ENCODE peak calls at places on chromosomes 11 and 22, in four cellular contexts. One of them, this sample, is unnamed.
A peak's percentile ranks its signal among the peaks of the same experiment; 100 is the strongest.

GRCh38 chr11:43866969-43867368 is 13.7 kb upstream of the ALKBH3 start:
- DNase-seq in tibial nerve: no peak
- DNase-seq in endothelial cell of umbilical vein: no peak
- DNase-seq in esophagus squamous epithelium: no peak
- DNase-seq in this sample: no peak

GRCh38 chr22:33666661-33667619 is 253.3 kb downstream of the LARGE1 start:
- DNase-seq in tibial nerve: no peak
- DNase-seq in endothelial cell of umbilical vein: no peak
- DNase-seq in esophagus squamous epithelium: no peak
- DNase-seq in this sample: no peak

GRCh38 chr11:87039371-87039770 is 1.6 kb downstream of the TMEM135 start:
- DNase-seq in tibial nerve: peak; percentile 15
- DNase-seq in endothelial cell of umbilical vein: peak; percentile 62
- DNase-seq in esophagus squamous epithelium: no peak
- DNase-seq in this sample: no peak

GRCh38 chr11:104581246-104581980 is 316.8 kb downstream of the CASP12 start:
- DNase-seq in tibial nerve: no peak
- DNase-seq in endothelial cell of umbilical vein: no peak
- DNase-seq in esophagus squamous epithelium: no peak
- DNase-seq in this sample: no peak

GRCh38 chr11:69474736-69475135 is 6.7 kb upstream of the LINC01488 start:
- DNase-seq in tibial nerve: no peak
- DNase-seq in endothelial cell of umbilical vein: no peak
- DNase-seq in esophagus squamous epithelium: no peak
- DNase-seq in this sample: no peak

GRCh38 chr22:27300661-27301285 is 500.8 kb downstream of the MN1 start:
- DNase-seq in tibial nerve: no peak
- DNase-seq in endothelial cell of umbilical vein: no peak
- DNase-seq in esophagus squamous epithelium: no peak
- DNase-seq in this sample: no peak

GRCh38 chr22:44698531-44699421 is 3.2 kb upstream of the PRR5 start:
- DNase-seq in tibial nerve: peak; percentile 66
- DNase-seq in endothelial cell of umbilical vein: no peak
- DNase-seq in esophagus squamous epithelium: no peak
- DNase-seq in this sample: no peak

GRCh38 chr11:9091044-9091936 is at the start of gene SCUBE2:
- DNase-seq in tibial nerve: no peak
- DNase-seq in endothelial cell of umbilical vein: no peak
- DNase-seq in esophagus squamous epithelium: no peak
- DNase-seq in this sample: no peak

GRCh38 chr11:105192115-105192514 is 52.5 kb upstream of the CARD18 start:
- DNase-seq in tibial nerve: no peak
- DNase-seq in endothelial cell of umbilical vein: no peak
- DNase-seq in esophagus squamous epithelium: no peak
- DNase-seq in this sample: no peak

GRCh38 chr11:83161610-83162199 is 4.8 kb downstream of the PCF11 start:
- DNase-seq in tibial nerve: no peak
- DNase-seq in endothelial cell of umbilical vein: no peak
- DNase-seq in esophagus squamous epithelium: no peak
- DNase-seq in this sample: no peak

GRCh38 chr11:18392434-18393321 is 1.7 kb upstream of the LDHA start:
- DNase-seq in tibial nerve: no peak
- DNase-seq in endothelial cell of umbilical vein: no peak
- DNase-seq in esophagus squamous epithelium: no peak
- DNase-seq in this sample: no peak

GRCh38 chr22:30459206-30460052 is 12.4 kb downstream of the SEC14L3 start:
- DNase-seq in tibial nerve: no peak
- DNase-seq in endothelial cell of umbilical vein: no peak
- DNase-seq in esophagus squamous epithelium: no peak
- DNase-seq in this sample: peak; percentile 51

GRCh38 chr11:73779084-73779902 is 8.4 kb upstream of the MRPL48 start:
- DNase-seq in tibial nerve: peak; percentile 95
- DNase-seq in endothelial cell of umbilical vein: peak; percentile 99
- DNase-seq in esophagus squamous epithelium: peak; percentile 90
- DNase-seq in this sample: peak; percentile 98
- TF ChIP-seq POLR2A in tibial nerve: peak; percentile 61
- TF ChIP-seq POLR2A in endothelial cell of umbilical vein: peak; percentile 94
- TF ChIP-seq POLR2A in esophagus squamous epithelium: no peak
- TF ChIP-seq POLR2A in this sample: peak; percentile 78

GRCh38 chr22:41417622-41418390 is 28.8 kb downstream of the TOB2 start:
- DNase-seq in tibial nerve: peak; percentile 67
- DNase-seq in endothelial cell of umbilical vein: peak; percentile 24
- DNase-seq in esophagus squamous epithelium: no peak
- DNase-seq in this sample: no peak
- TF ChIP-seq POLR2A in tibial nerve: peak; percentile 69
- TF ChIP-seq POLR2A in endothelial cell of umbilical vein: no peak
- TF ChIP-seq POLR2A in esophagus squamous epithelium: no peak
- TF ChIP-seq POLR2A in this sample: no peak

DNA sequence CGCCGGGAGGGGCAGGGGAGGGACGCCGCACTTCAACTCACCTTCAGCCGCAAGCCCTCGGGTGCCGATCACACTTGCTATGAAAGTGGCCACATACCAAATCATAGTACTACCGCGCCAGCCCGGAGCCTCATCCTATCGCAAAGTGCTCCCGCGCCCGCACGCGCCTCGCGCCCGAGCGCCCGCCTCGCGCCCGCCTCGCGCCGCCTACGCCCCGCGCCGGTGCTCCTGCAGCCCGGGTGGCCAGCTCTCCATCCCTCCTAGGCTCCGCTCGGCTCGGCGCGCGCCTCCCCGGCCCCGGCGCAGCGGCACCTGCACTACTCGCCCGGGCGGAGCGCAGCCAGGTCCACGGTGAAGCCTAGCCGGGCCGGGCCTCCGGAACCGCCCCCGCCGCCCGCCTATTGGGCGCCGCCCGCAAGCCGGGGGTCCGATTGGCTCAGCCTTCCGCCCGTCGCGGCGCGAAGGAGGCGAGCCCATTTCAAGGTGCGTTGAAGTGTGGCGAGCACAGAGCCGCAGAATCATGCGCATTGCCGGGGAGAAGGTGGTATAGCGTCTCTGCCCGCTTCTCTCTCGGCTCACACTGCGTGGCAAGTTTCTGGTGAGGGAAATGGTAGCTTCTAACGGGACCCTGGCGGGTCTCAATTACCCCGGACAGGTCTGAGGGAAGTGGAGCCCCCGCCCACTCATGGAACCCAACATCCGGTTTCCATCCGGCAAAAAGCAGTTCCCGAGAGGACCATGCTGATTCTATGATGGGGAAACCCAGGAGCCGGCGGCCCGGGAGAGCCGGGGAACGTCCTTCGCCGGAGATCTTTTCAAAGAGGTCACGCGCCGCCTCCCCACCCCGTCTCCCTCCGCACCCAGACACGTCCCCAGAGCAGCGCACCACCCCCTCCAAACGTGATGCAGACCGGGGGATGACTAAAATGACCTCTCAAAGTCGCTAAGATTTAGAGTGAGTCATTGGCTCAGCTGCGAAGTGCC is at the start of gene IGSF9B:
- DNase-seq in tibial nerve: peak; percentile 63
- DNase-seq in endothelial cell of umbilical vein: peak; percentile 73
- DNase-seq in esophagus squamous epithelium: no peak
- DNase-seq in this sample: peak; percentile 65
- TF ChIP-seq POLR2A in tibial nerve: peak; percentile 65
- TF ChIP-seq POLR2A in endothelial cell of umbilical vein: no peak
- TF ChIP-seq POLR2A in esophagus squamous epithelium: no peak
- TF ChIP-seq POLR2A in this sample: no peak

DNA sequence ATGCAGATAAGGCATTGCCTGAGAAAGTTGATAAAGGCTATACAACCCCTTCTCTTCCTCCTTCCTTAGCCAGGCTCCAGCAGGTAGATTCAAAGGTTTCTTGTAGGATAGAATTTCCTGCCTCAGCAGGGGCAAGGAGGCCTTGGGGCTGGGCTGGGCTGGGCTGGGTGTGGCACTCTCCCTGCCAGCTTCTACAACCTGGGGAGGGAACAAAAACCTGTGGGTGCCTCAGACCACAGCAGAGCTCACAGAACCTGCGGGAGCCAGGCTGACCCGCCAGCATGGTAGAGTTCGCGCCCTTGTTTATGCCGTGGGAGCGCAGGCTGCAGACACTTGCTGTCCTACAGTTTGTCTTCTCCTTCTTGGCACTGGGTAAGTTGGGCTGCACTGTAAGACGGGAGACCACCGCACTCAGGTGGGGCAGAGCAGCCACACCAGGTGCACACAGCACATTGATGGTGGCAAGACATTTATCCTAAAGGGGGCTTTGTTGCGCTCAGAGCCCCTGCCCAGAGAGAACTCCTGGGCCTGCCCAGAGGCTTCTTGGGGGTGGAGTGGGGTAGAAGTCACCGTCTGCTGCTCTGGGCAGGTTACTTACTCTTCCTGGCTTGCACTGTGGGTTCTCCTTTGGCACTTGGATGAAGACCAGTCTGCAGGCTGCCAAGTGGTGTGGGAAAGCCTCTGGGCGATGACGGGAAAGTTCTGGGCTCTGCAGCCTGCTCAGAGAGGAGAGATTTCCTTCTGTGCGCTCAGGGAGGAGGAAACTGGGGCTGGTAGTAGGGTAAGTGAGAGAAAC is at the start of gene MOGAT2:
- DNase-seq in tibial nerve: no peak
- DNase-seq in endothelial cell of umbilical vein: no peak
- DNase-seq in esophagus squamous epithelium: no peak
- DNase-seq in this sample: no peak
- TF ChIP-seq POLR2A in tibial nerve: no peak
- TF ChIP-seq POLR2A in endothelial cell of umbilical vein: no peak
- TF ChIP-seq POLR2A in esophagus squamous epithelium: no peak
- TF ChIP-seq POLR2A in this sample: no peak

GRCh38 chr11:2701898-2702434 is 2.2 kb upstream of the KCNQ1OT1 start:
- DNase-seq in tibial nerve: no peak
- DNase-seq in endothelial cell of umbilical vein: no peak
- DNase-seq in esophagus squamous epithelium: no peak
- DNase-seq in this sample: no peak

GRCh38 chr11:2701230-2701629 is 1.4 kb upstream of the KCNQ1OT1 start:
- DNase-seq in tibial nerve: no peak
- DNase-seq in endothelial cell of umbilical vein: no peak
- DNase-seq in esophagus squamous epithelium: no peak
- DNase-seq in this sample: no peak

GRCh38 chr11:2699185-2699530 is 636 bp downstream of the KCNQ1OT1 start:
- DNase-seq in tibial nerve: no peak
- DNase-seq in endothelial cell of umbilical vein: peak; percentile 26
- DNase-seq in esophagus squamous epithelium: no peak
- DNase-seq in this sample: peak; percentile 55

GRCh38 chr11:2699531-2700414 is at the start of gene KCNQ1OT1:
- DNase-seq in tibial nerve: peak; percentile 77
- DNase-seq in endothelial cell of umbilical vein: peak; percentile 98
- DNase-seq in esophagus squamous epithelium: peak; percentile 53
- DNase-seq in this sample: peak; percentile 95

GRCh38 chr11:2700415-2701211 is 819 bp upstream of the KCNQ1OT1 start:
- DNase-seq in tibial nerve: peak; percentile 60
- DNase-seq in endothelial cell of umbilical vein: peak; percentile 26
- DNase-seq in esophagus squamous epithelium: no peak
- DNase-seq in this sample: peak; percentile 69
- TF ChIP-seq POLR2A in tibial nerve: peak; percentile 12
- TF ChIP-seq POLR2A in endothelial cell of umbilical vein: no peak
- TF ChIP-seq POLR2A in esophagus squamous epithelium: no peak
- TF ChIP-seq POLR2A in this sample: peak; percentile 40

GRCh38 chr11:33895752-33896137 is 3.9 kb upstream of the LMO2 start:
- DNase-seq in tibial nerve: no peak
- DNase-seq in endothelial cell of umbilical vein: no peak
- DNase-seq in esophagus squamous epithelium: no peak
- DNase-seq in this sample: no peak

GRCh38 chr11:33897761-33898403 is 6.0 kb upstream of the LMO2 start:
- DNase-seq in tibial nerve: no peak
- DNase-seq in endothelial cell of umbilical vein: no peak
- DNase-seq in esophagus squamous epithelium: no peak
- DNase-seq in this sample: no peak

GRCh38 chr11:33900159-33900855 is 8.4 kb upstream of the LMO2 start:
- DNase-seq in tibial nerve: no peak
- DNase-seq in endothelial cell of umbilical vein: peak; percentile 68
- DNase-seq in esophagus squamous epithelium: no peak
- DNase-seq in this sample: no peak

GRCh38 chr11:33899383-33900037 is 7.6 kb upstream of the LMO2 start:
- DNase-seq in tibial nerve: peak; percentile 82
- DNase-seq in endothelial cell of umbilical vein: peak; percentile 98
- DNase-seq in esophagus squamous epithelium: peak; percentile 11
- DNase-seq in this sample: no peak

GRCh38 chr11:33898957-33899356 is 7.1 kb upstream of the LMO2 start:
- DNase-seq in tibial nerve: no peak
- DNase-seq in endothelial cell of umbilical vein: no peak
- DNase-seq in esophagus squamous epithelium: no peak
- DNase-seq in this sample: no peak
- TF ChIP-seq POLR2A in tibial nerve: no peak
- TF ChIP-seq POLR2A in endothelial cell of umbilical vein: no peak
- TF ChIP-seq POLR2A in esophagus squamous epithelium: no peak
- TF ChIP-seq POLR2A in this sample: no peak

DNA sequence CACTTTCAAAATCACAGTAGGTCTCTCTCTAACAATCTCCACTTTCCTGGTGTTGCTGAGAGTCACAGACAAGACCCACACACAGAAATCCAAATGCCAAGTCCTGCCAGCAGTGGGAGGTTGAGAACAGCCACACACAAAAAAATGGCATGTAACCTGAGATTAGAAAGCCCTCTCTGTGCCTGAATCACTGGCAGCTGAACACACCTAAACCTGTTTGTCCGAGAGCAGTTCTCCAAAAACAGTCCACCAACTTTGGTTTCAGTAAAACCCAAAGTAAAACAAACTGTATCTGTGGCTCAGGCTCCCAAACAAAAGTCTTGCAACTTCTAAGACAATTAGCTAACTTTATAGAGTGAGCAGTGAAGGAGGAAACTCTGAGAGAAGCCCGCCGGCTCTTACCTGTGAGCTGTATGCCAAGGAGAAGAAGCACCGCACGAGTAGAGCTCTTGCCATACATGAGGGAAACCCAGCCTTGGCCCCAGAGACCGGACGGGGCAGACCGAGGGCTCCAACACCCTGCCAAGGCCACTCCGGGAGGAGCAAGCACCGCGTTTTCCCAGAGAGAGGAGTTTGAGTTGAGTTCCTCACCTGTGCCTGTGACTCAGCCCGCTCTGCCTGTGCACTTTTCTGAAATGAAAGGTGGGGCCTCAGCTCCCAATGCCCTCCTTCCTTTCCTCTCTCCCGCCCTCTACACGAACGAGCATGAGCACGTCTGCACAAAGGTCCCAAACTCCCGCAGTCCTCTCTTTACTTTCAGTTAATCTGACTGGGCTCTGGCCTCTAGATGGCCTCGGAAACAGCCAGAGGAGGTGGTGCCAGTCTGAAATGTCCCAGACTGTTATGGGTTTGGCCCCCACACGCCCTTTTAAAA is at the start of gene MPZL2:
- DNase-seq in tibial nerve: peak; percentile 6
- DNase-seq in endothelial cell of umbilical vein: peak; percentile 57
- DNase-seq in esophagus squamous epithelium: no peak
- DNase-seq in this sample: no peak
- TF ChIP-seq POLR2A in tibial nerve: no peak
- TF ChIP-seq POLR2A in endothelial cell of umbilical vein: peak; percentile 68
- TF ChIP-seq POLR2A in esophagus squamous epithelium: peak; percentile 36
- TF ChIP-seq POLR2A in this sample: no peak

DNA sequence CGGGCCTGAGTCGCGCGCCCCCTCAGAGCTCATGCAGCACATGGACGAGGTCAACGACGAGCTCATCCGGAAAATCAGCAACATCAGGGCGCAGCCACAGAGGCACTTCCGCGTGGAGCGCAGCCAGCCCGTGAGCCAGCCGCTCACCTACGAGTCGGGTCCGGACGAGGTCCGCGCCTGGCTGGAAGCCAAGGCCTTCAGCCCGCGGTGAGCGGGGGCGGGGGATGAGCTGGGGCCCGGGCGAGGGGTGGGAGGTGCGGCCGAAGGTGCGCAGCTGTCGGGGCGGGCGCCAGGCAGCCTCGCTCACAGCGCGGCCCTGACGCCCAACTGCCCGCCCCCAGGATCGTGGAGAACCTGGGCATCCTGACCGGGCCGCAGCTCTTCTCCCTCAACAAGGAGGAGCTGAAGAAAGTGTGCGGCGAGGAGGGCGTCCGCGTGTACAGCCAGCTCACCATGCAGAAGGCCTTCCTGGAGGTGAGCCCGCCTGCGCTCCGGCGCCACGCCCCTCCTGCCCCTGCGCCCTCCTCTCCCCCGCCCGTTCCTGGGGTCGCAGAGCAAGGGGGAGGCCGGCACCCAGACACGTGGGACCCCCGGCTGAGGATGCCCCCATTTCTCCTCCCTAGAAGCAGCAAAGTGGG is 20.4 kb downstream of the EPS8L2 start:
- DNase-seq in tibial nerve: no peak
- DNase-seq in endothelial cell of umbilical vein: no peak
- DNase-seq in esophagus squamous epithelium: no peak
- DNase-seq in this sample: peak; percentile 33
- TF ChIP-seq POLR2A in tibial nerve: no peak
- TF ChIP-seq POLR2A in endothelial cell of umbilical vein: no peak
- TF ChIP-seq POLR2A in esophagus squamous epithelium: no peak
- TF ChIP-seq POLR2A in this sample: no peak

This sample was measured in erythroblast.